ENCODE peak calls at places on chromosomes 11 and 22, in nine cellular contexts. P, K, X, V, Q, B, O, U and N are unnamed samples.

GRCh38 chr11:86559311-86559945 is 113.0 kb downstream of the ME3 start:
- DNase-seq in P (no peak), K (no peak), X (peak), V (no peak), Q (peak), B (peak), O (no peak), U (peak), N (no peak)

GRCh38 chr11:2276999-2277328 is 6.6 kb upstream of the ASCL2 start:
- DNase-seq in P (no peak), K (no peak), X (no peak), V (no peak), Q (no peak), B (no peak), O (no peak), U (no peak), N (no peak)

GRCh38 chr11:1749020-1749758 is 1.2 kb downstream of the IFITM10 start:
- DNase-seq in P (peak), K (no peak), X (no peak), V (no peak), Q (no peak), B (peak), O (no peak), U (no peak), N (peak)

GRCh38 chr11:105937738-105938137 is 84.3 kb downstream of the MSANTD4 start:
- DNase-seq in P (no peak), K (no peak), X (peak), V (no peak), Q (peak), B (peak), O (no peak), U (no peak), N (no peak)

GRCh38 chr11:46669606-46670243 is 30.7 kb downstream of the ARHGAP1 start:
- DNase-seq in P (no peak), K (no peak), X (no peak), V (peak), Q (no peak), B (no peak), O (no peak), U (no peak), N (no peak)

GRCh38 chr22:41382098-41382578 is 396 bp downstream of the TEF start:
- DNase-seq in P (peak), K (peak), X (no peak), V (peak), Q (no peak), B (no peak), O (no peak), U (no peak), N (peak)

GRCh38 chr11:132561937-132562336 is 970.4 kb downstream of the OPCML start:
- DNase-seq in P (no peak), K (no peak), X (no peak), V (no peak), Q (no peak), B (no peak), O (no peak), U (no peak), N (no peak)

GRCh38 chr11:126853732-126854131 is 146.8 kb downstream of the KIRREL3 start:
- DNase-seq in P (no peak), K (no peak), X (peak), V (no peak), Q (no peak), B (peak), O (no peak), U (no peak), N (no peak)

GRCh38 chr11:12074529-12075195 is 35.7 kb upstream of the MICAL2 start:
- DNase-seq in P (no peak), K (no peak), X (no peak), V (no peak), Q (no peak), B (peak), O (no peak), U (no peak), N (no peak)

GRCh38 chr11:102346748-102347525 is at the start of gene BIRC2:
- DNase-seq in P (peak), K (peak), X (peak), V (peak), Q (peak), B (peak), O (peak), U (peak), N (peak)

GRCh38 chr11:68008381-68009337 is 1.5 kb upstream of the ALDH3B1 start:
- DNase-seq in P (no peak), K (no peak), X (no peak), V (no peak), Q (no peak), B (no peak), O (no peak), U (no peak), N (peak)

GRCh38 chr11:69114811-69115523 is 40.8 kb upstream of the SMIM38 start:
- DNase-seq in P (no peak), K (no peak), X (no peak), V (no peak), Q (no peak), B (no peak), O (no peak), U (no peak), N (peak)

GRCh38 chr22:27115816-27116256 is 458.4 kb downstream of the MIAT start:
- DNase-seq in P (no peak), K (no peak), X (peak), V (no peak), Q (peak), B (peak), O (no peak), U (peak), N (no peak)

GRCh38 chr11:1882265-1883238 is 9.1 kb downstream of the PRR33 start:
- DNase-seq in P (peak), K (peak), X (peak), V (peak), Q (no peak), B (peak), O (peak), U (peak), N (peak)

GRCh38 chr22:48960981-48961655 is 866.6 kb downstream of the BRD1 start:
- DNase-seq in P (no peak), K (no peak), X (no peak), V (no peak), Q (no peak), B (peak), O (no peak), U (no peak), N (no peak)

GRCh38 chr22:22546490-22546889 is 12.6 kb downstream of the PRAME start:
- DNase-seq in P (no peak), K (no peak), X (peak), V (peak), Q (no peak), B (no peak), O (no peak), U (peak), N (no peak)

GRCh38 chr11:66251811-66252210 is 16.6 kb upstream of the RAB1B start:
- DNase-seq in P (no peak), K (no peak), X (no peak), V (no peak), Q (no peak), B (no peak), O (no peak), U (no peak), N (no peak)

GRCh38 chr22:37210041-37210803 is 2.1 kb downstream of the SSTR3 start:
- DNase-seq in P (no peak), K (no peak), X (no peak), V (no peak), Q (no peak), B (no peak), O (no peak), U (no peak), N (peak)